ENCODE peak calls at places on chromosomes 3 and 15, in eight cellular contexts. M, K, E, U, T, I, O and B are unnamed samples.

GRCh38 chr15:49831206-49831965 is 210.5 kb downstream of the DTWD1 start:
- DNase-seq in M (no peak), K (no peak), E (peak), U (peak), T (no peak), I (no peak), O (no peak), B (no peak)

GRCh38 chr15:39499701-39500100 is 81.2 kb upstream of the THBS1 start:
- DNase-seq in M (no peak), K (no peak), E (no peak), U (no peak), T (no peak), I (no peak), O (no peak), B (no peak)

GRCh38 chr3:102085431-102086226 is 236.3 kb downstream of the NFKBIZ start:
- DNase-seq in M (no peak), K (no peak), E (no peak), U (no peak), T (no peak), I (no peak), O (no peak), B (no peak)

GRCh38 chr3:182954553-182954952 is 25.8 kb downstream of the DCUN1D1 start:
- DNase-seq in M (no peak), K (no peak), E (no peak), U (no peak), T (no peak), I (no peak), O (no peak), B (no peak)

GRCh38 chr3:188214442-188214841 is 60.5 kb downstream of the LPP start:
- DNase-seq in M (no peak), K (no peak), E (no peak), U (no peak), T (no peak), I (no peak), O (no peak), B (no peak)

GRCh38 chr3:66473637-66474036 is 27.2 kb downstream of the LRIG1 start:
- DNase-seq in M (no peak), K (peak), E (no peak), U (no peak), T (no peak), I (no peak), O (no peak), B (no peak)

GRCh38 chr3:40024526-40024925 is 215.1 kb downstream of the MYRIP start:
- DNase-seq in M (no peak), K (no peak), E (no peak), U (no peak), T (no peak), I (no peak), O (no peak), B (no peak)

GRCh38 chr3:160676547-160677303 is at the start of gene ARL14:
- DNase-seq in M (no peak), K (no peak), E (no peak), U (no peak), T (no peak), I (no peak), O (no peak), B (no peak)

GRCh38 chr3:122679085-122679466 is 1.6 kb upstream of the PARP14 start:
- DNase-seq in M (peak), K (peak), E (peak), U (peak), T (peak), I (peak), O (peak), B (peak)

GRCh38 chr3:134361162-134361831 is 12.9 kb downstream of the AMOTL2 start:
- DNase-seq in M (no peak), K (no peak), E (peak), U (no peak), T (no peak), I (no peak), O (no peak), B (no peak)

GRCh38 chr3:138260636-138261035 is 69.0 kb downstream of the NME9 start:
- DNase-seq in M (no peak), K (no peak), E (no peak), U (no peak), T (no peak), I (no peak), O (no peak), B (no peak)

GRCh38 chr3:61015840-61016239 is 235.4 kb downstream of the FHIT start:
- DNase-seq in M (no peak), K (no peak), E (no peak), U (no peak), T (no peak), I (no peak), O (no peak), B (no peak)

GRCh38 chr3:4852780-4853748 is 126.2 kb upstream of the BHLHE40 start:
- DNase-seq in M (no peak), K (no peak), E (no peak), U (no peak), T (no peak), I (no peak), O (no peak), B (no peak)

GRCh38 chr15:51161491-51162260 is 67.0 kb upstream of the TNFAIP8L3 start:
- DNase-seq in M (no peak), K (no peak), E (no peak), U (no peak), T (no peak), I (no peak), O (no peak), B (no peak)

GRCh38 chr3:113247664-113248458 is 36.5 kb downstream of the BOC start:
- DNase-seq in M (no peak), K (no peak), E (no peak), U (no peak), T (no peak), I (no peak), O (no peak), B (no peak)